ENCODE peak calls at places on chromosomes 3 and 15, in ten cellular contexts. W, Y, S, Q, D, M, U, P, L and F are unnamed samples. For H3K4me1, the result is how much of the 10 kb centered on the place peaks cover.

GRCh38 chr3:116070102-116070501 is 375.2 kb downstream of the LSAMP start:
- DNase-seq in Y (no peak), W (no peak), S (no peak), Q (no peak), M (no peak), D (no peak), U (no peak), L (no peak), P (no peak), F (no peak)

GRCh38 chr3:87997298-87997697 is 61.5 kb downstream of the CGGBP1 start:
- DNase-seq in U (no peak), Q (no peak), S (no peak), D (peak), Y (no peak), P (no peak), L (no peak), M (no peak), W (no peak), F (peak)

GRCh38 chr15:91049378-91050127 is 27.2 kb upstream of the VPS33B start:
- DNase-seq in Y (peak), P (peak), M (peak), L (no peak), S (peak), D (peak), U (peak), W (peak), Q (peak), F (peak)

GRCh38 chr15:75921732-75922703 is 18.3 kb downstream of the FBXO22 start:
- DNase-seq in M (peak), U (no peak), P (peak), W (no peak), Y (no peak), D (peak), S (peak), L (no peak), Q (no peak), F (peak)

GRCh38 chr15:70407955-70408354 is 310.2 kb upstream of the TLE3 start:
- DNase-seq in D (no peak), Y (no peak), L (no peak), M (no peak), P (no peak), Q (no peak), S (no peak), W (no peak), U (no peak), F (no peak)

GRCh38 chr3:107690522-107691138 is 167.9 kb downstream of the BBX start:
- DNase-seq in W (peak), Y (peak), D (no peak), M (peak), S (no peak), U (no peak), P (peak), Q (peak), L (no peak), F (peak)

GRCh38 chr3:24830230-24831152 is 335.8 kb upstream of the THRB start:
- DNase-seq in P (no peak), S (peak), Q (no peak), W (no peak), D (no peak), Y (no peak), M (no peak), L (peak), U (peak), F (no peak)

GRCh38 chr3:174125267-174125844 is 727.8 kb downstream of the NLGN1 start:
- DNase-seq in W (peak), D (no peak), L (no peak), U (no peak), M (peak), Y (no peak), Q (no peak), S (no peak), P (peak), F (peak)

GRCh38 chr15:96693990-96694517 is 363.6 kb downstream of the NR2F2 start:
- DNase-seq in M (no peak), Y (no peak), P (no peak), D (no peak), S (no peak), U (no peak), L (no peak), W (no peak), Q (no peak), F (no peak)

GRCh38 chr3:8845641-8846040 is 76.2 kb upstream of the OXTR start:
- DNase-seq in L (no peak), D (no peak), U (no peak), S (no peak), P (peak), M (peak), Q (peak), Y (peak), W (no peak), F (peak)

GRCh38 chr3:176872771-176873209 is 324.5 kb downstream of the TBL1XR1 start:
- DNase-seq in W (peak), L (no peak), U (peak), S (peak), Y (no peak), D (peak), P (peak), M (peak), Q (peak), F (peak)

GRCh38 chr3:155428558-155428957 is 135.1 kb upstream of the STRIT1 start:
- DNase-seq in P (peak), L (no peak), Q (no peak), U (no peak), D (no peak), S (no peak), M (no peak), W (no peak), Y (no peak), F (peak)

GRCh38 chr15:68325721-68326120 is 48.2 kb downstream of the FEM1B start:
- DNase-seq in M (no peak), Q (no peak), W (no peak), P (no peak), L (peak), S (no peak), Y (no peak), D (no peak), U (no peak), F (no peak)

GRCh38 chr15:70508561-70509281 is 254.6 kb downstream of the UACA start:
- DNase-seq in D (peak), W (no peak), S (no peak), U (no peak), Y (peak), P (peak), M (peak), Q (peak), L (peak), F (peak)

GRCh38 chr3:25252291-25252690 is 175.8 kb upstream of the RARB start:
- DNase-seq in P (no peak), S (no peak), L (no peak), Q (no peak), W (no peak), M (no peak), Y (no peak), D (no peak), U (no peak), F (no peak)

GRCh38 chr3:186121968-186122367 is 13.1 kb upstream of the ETV5 start:
- DNase-seq in L (no peak), M (peak), D (no peak), P (no peak), S (peak), U (no peak), W (no peak), Q (no peak), Y (no peak), F (no peak)

GRCh38 chr3:133977568-133977967 is 52.2 kb downstream of the SLCO2A1 start:
- DNase-seq in D (peak), W (no peak), M (no peak), U (no peak), P (no peak), Q (no peak), L (no peak), Y (no peak), S (no peak), F (no peak)

GRCh38 chr15:99961011-99961441 is 227.8 kb upstream of the LYSMD4 start:
- DNase-seq in M (peak), L (no peak), Y (no peak), S (peak), W (no peak), Q (peak), P (no peak), U (no peak), D (peak), F (no peak)

GRCh38 chr3:39127296-39127906 is 19.9 kb downstream of the TTC21A start:
- DNase-seq in Q (no peak), Y (no peak), P (no peak), M (no peak), U (no peak), L (no peak), D (no peak), S (no peak), W (no peak), F (no peak)
- H3K4me1 ChIP-seq in Q (under half), Y (under half), P (under half), M (under half), U (under half), L (under half), D (under half), S (under half), W (under half), F (under half)

GRCh38 chr3:128572013-128572412 is 78.6 kb downstream of the RPN1 start:
- DNase-seq in D (no peak), P (no peak), Q (no peak), Y (no peak), W (no peak), S (no peak), L (no peak), U (no peak), M (peak), F (no peak)
- H3K4me1 ChIP-seq in D (under half), P (under half), Q (under half), Y (under half), W (under half), S (under half), L (under half), U (under half), M (under half), F (under half)

GRCh38 chr15:66653852-66654251 is 48.2 kb upstream of the SMAD6 start:
- DNase-seq in U (no peak), P (no peak), D (no peak), M (no peak), Q (no peak), L (peak), W (no peak), Y (no peak), S (no peak), F (no peak)

GRCh38 chr15:66651913-66652642 is 50.0 kb upstream of the SMAD6 start:
- DNase-seq in S (no peak), W (no peak), P (no peak), U (no peak), Y (no peak), D (no peak), L (peak), M (no peak), Q (no peak), F (no peak)

GRCh38 chr15:66653398-66653797 is 48.6 kb upstream of the SMAD6 start:
- DNase-seq in L (peak), S (no peak), M (no peak), D (no peak), Q (no peak), P (no peak), W (no peak), U (no peak), Y (no peak), F (no peak)

GRCh38 chr15:66651198-66651597 is 50.8 kb upstream of the SMAD6 start:
- DNase-seq in W (no peak), D (no peak), L (no peak), S (no peak), Q (no peak), M (no peak), P (no peak), U (no peak), Y (no peak), F (no peak)

GRCh38 chr15:66652806-66653205 is 49.2 kb upstream of the SMAD6 start:
- DNase-seq in Y (no peak), Q (no peak), W (no peak), S (no peak), L (peak), P (no peak), U (no peak), D (no peak), M (no peak), F (no peak)
- H3K4me1 ChIP-seq in Y (under half), Q (under half), W (under half), S (under half), L (under half), P (under half), U (under half), D (under half), M (under half), F (under half)

GRCh38 chr3:124920718-124921117 is 13.8 kb downstream of the MUC13 start:
- DNase-seq in W (no peak), P (no peak), L (no peak), S (no peak), Y (no peak), M (no peak), D (no peak), U (no peak), Q (no peak), F (no peak)

GRCh38 chr3:124918524-124918923 is 16.0 kb downstream of the MUC13 start:
- DNase-seq in W (no peak), Y (no peak), Q (no peak), M (no peak), U (no peak), L (no peak), P (no peak), S (no peak), D (no peak), F (no peak)

GRCh38 chr3:124915254-124915653 is 19.3 kb downstream of the MUC13 start:
- DNase-seq in Y (no peak), U (no peak), M (no peak), D (no peak), Q (no peak), W (no peak), P (no peak), L (no peak), S (no peak), F (no peak)

GRCh38 chr3:124919756-124920155 is 14.8 kb downstream of the MUC13 start:
- DNase-seq in P (no peak), S (no peak), Q (no peak), U (no peak), D (no peak), L (no peak), M (peak), W (no peak), Y (no peak), F (peak)

GRCh38 chr3:124916837-124917409 is 17.6 kb downstream of the MUC13 start:
- DNase-seq in S (no peak), Y (no peak), L (peak), M (peak), W (no peak), Q (no peak), U (no peak), P (no peak), D (peak), F (no peak)
- H3K4me1 ChIP-seq in S (under half), Y (under half), L (under half), M (under half), W (under half), Q (under half), U (under half), P (under half), D (under half), F (under half)

GRCh38 chr15:58923696-58924300 is 9.7 kb downstream of the SLTM start:
- DNase-seq in Q (no peak), D (no peak), L (no peak), W (no peak), Y (no peak), U (no peak), P (no peak), M (no peak), S (no peak), F (no peak)

GRCh38 chr15:58926823-58927222 is 6.7 kb downstream of the SLTM start:
- DNase-seq in Y (no peak), D (no peak), S (no peak), W (no peak), Q (no peak), L (no peak), U (no peak), M (no peak), P (no peak), F (no peak)

GRCh38 chr15:58924326-58924725 is 9.2 kb downstream of the SLTM start:
- DNase-seq in P (peak), D (no peak), Y (no peak), L (no peak), M (no peak), W (no peak), U (no peak), Q (no peak), S (no peak), F (peak)

GRCh38 chr15:58921267-58921666 is 12.2 kb downstream of the SLTM start:
- DNase-seq in Y (no peak), U (no peak), D (no peak), M (no peak), L (no peak), S (no peak), W (no peak), Q (no peak), P (peak), F (no peak)

DNA sequence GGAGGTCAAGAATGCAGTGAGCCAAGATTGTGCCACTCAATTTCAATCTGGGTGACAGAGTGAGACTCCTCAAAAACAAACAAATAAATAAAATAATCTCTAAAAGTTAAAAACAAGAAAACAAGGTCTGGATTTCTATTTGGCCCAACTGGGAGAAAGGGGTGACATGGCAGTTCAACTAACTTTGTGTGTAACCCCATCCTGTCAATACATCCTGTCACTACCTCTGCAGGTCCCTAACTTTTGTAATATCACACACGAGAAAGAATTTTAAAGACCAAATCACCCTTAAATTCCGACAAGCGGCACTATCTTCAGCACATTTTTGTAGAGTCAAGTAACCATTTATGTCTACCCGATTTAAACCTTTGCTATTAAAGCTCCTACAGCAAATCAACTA is 10.2 kb downstream of the SLTM start:
- DNase-seq in U (no peak), P (no peak), M (no peak), S (no peak), L (no peak), Q (no peak), Y (no peak), D (no peak), W (no peak), F (no peak)
- H3K4me1 ChIP-seq in U (under half), P (under half), M (under half), S (under half), L (under half), Q (under half), Y (under half), D (under half), W (under half), F (under half)